ENCODE peak calls at places on chromosomes 3 and 15, in six cellular contexts. I is body of pancreas; B is Peyer's patch; O is aorta; C is naive thymus-derived CD4-positive, alpha-beta T cell; M is foreskin fibroblast. U is an unnamed sample.

GRCh38 chr15:26771168-26771916 is 1.5 kb downstream of the GABRB3 start:
- DNase-seq in M (no peak), C (no peak), B (no peak), O (no peak), I (peak; percentile 38), U (no peak)

GRCh38 chr15:85402195-85402921 is 22.0 kb downstream of the AKAP13 start:
- DNase-seq in I (no peak), B (no peak), O (no peak), C (no peak), M (peak; percentile 65), U (no peak)

GRCh38 chr15:27601239-27601942 is 497.7 kb downstream of the OCA2 start:
- DNase-seq in I (no peak), B (no peak), O (no peak), M (peak; percentile 7), C (no peak), U (no peak)

GRCh38 chr3:82020282-82020681 is 258.8 kb upstream of the GBE1 start:
- DNase-seq in C (no peak), I (no peak), B (no peak), M (peak; percentile 4), O (no peak), U (no peak)

GRCh38 chr15:50876989-50877360 is 31.5 kb upstream of the AP4E1 start:
- DNase-seq in C (peak; percentile 69), M (peak; percentile 96), B (peak; percentile 76), O (peak; percentile 71), I (peak; percentile 81), U (peak; percentile 83)

GRCh38 chr15:57746752-57747151 is 40.2 kb downstream of the POLR2M start:
- DNase-seq in B (no peak), C (no peak), I (no peak), O (no peak), M (no peak), U (no peak)

GRCh38 chr15:82585072-82585471 is 44.8 kb upstream of the RPS17 start:
- DNase-seq in O (no peak), I (no peak), C (no peak), B (no peak), M (peak; percentile 15), U (no peak)

GRCh38 chr3:145767909-145768308 is 393.1 kb downstream of the PLOD2 start:
- DNase-seq in O (no peak), C (no peak), I (no peak), B (no peak), M (peak; percentile 18), U (no peak)

GRCh38 chr15:43199945-43200488 is 14.8 kb downstream of the CCNDBP1 start:
- DNase-seq in O (no peak), C (no peak), I (no peak), M (no peak), B (no peak), U (no peak)

GRCh38 chr3:58306662-58307286 is 454 bp downstream of the HTD2 start:
- DNase-seq in C (peak; percentile 19), B (peak; percentile 18), O (peak; percentile 57), I (peak; percentile 42), M (peak; percentile 52), U (peak; percentile 51)

GRCh38 chr3:43869491-43869890 is 178.8 kb downstream of the ABHD5 start:
- DNase-seq in C (no peak), I (no peak), M (no peak), O (no peak), B (no peak), U (no peak)

GRCh38 chr3:5423076-5423475 is 235.6 kb downstream of the EDEM1 start:
- DNase-seq in M (no peak), C (no peak), O (peak; percentile 59), I (no peak), B (no peak), U (no peak)

GRCh38 chr3:119296723-119297122 is 2.5 kb downstream of the ARHGAP31 start:
- DNase-seq in B (no peak), O (no peak), I (no peak), C (no peak), M (peak; percentile 40), U (no peak)
- H3K4me3 ChIP-seq in B (no peak overlapping the region), O (no peak overlapping the region), I (no peak overlapping the region), C (peak overlapping the region; percentile 21), M (no peak overlapping the region), U (no peak overlapping the region)

GRCh38 chr15:79265167-79265566 is 17.4 kb upstream of the ANKRD34C start:
- DNase-seq in C (no peak), B (no peak), M (no peak), O (no peak), I (no peak), U (no peak)

GRCh38 chr15:79265987-79266579 is 16.4 kb upstream of the ANKRD34C start:
- DNase-seq in B (no peak), C (no peak), I (no peak), M (no peak), O (no peak), U (no peak)

GRCh38 chr15:79257454-79257853 is 25.1 kb upstream of the ANKRD34C start:
- DNase-seq in C (no peak), I (no peak), B (no peak), O (no peak), M (no peak), U (no peak)

DNA sequence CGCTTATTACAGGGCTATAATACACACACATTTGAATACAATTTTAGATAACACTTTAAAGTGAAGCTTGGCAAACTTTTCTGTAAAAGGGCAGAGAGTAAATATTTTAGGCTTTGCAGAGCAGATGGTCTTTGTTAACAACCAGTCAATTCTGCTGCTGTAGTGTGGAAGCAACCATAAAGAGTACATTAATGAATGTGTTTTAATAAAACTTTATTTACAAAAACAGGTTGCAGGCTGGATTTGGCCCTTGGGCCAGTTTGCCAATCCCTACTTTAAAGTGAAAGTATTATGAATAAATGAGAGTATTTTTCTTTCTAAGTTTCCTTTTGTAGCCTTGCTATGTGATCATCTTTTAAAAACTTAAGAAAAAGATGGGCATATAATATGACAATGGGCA is 20.7 kb upstream of the ANKRD34C start:
- DNase-seq in B (no peak), M (no peak), O (no peak), I (no peak), C (no peak), U (no peak)
- H3K4me3 ChIP-seq in B (no peak overlapping the region), M (no peak overlapping the region), O (no peak overlapping the region), I (no peak overlapping the region), C (no peak overlapping the region), U (no peak overlapping the region)

DNA sequence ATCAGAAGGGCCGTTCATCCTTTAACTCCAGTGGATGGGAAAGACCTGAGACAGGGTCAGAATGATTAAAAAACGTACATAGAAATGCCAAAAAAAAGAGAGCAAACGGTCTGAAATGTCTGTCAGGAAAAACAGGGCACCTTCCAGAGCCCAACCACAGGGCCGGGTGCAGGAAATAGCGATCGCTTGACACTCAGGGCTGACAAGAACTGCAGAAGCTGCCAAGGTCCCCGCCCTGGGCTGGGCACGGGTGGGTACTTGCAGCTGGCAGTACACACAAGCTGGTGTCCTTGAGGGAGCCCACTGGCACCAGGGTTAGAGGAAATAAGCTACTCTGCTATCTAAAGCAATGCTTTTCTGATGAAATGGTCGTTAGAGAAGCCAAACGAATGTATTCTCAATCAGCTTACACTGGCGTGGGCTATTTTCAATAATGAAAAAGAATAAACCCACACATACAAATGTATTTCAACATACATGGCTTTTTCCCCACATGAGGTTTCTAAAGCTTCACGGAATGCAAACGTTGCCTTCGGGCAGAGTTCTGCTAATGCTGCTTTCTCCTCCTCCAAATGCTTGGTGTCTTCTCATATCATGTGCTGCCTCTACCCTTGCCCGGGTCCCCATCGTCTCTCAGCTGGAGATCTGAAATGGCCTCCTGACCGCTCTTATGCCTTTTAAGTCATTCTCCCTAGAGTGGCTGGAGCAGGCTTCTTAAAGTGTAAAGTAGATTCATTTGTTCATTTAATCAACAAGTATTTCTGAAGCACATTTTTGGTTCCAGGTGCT is 15.5 kb downstream of the FRMD4B start:
- DNase-seq in I (peak; percentile 39), M (peak; percentile 75), B (peak; percentile 32), O (peak; percentile 92), C (peak; percentile 11), U (no peak)
- H3K4me3 ChIP-seq in I (no peak overlapping the region), M (peak overlapping the region; percentile 42), B (no peak overlapping the region), O (no peak overlapping the region), C (no peak overlapping the region), U (no peak overlapping the region)

GRCh38 chr3:156029208-156029607 is 91.2 kb upstream of the KCNAB1 start:
- DNase-seq in C (no peak), B (no peak), M (no peak), O (no peak), I (no peak), U (no peak)

GRCh38 chr3:156030735-156031134 is 89.6 kb upstream of the KCNAB1 start:
- DNase-seq in O (no peak), I (no peak), M (no peak), B (no peak), C (no peak), U (no peak)

DNA sequence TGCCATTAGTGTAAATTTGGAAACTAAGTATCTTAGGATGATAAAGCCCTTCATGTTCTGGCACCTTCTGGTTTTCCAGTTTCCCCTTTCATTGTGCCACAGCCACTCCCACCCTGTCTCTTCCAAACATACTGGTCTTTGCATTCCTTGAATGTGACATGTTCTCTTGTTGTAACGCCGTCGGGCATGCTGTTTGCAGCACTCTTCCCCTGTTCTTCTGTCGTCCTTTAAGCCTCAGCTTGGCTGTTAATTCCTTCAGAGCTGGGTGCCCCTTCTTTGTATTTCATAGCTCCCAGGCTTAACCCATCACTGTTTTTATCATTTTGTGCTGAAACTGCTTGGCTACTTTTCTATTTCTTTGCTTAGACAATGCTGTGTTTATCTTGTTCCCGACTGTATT is 95.5 kb upstream of the KCNAB1 start:
- DNase-seq in O (no peak), B (no peak), C (no peak), I (no peak), M (peak; percentile 58), U (no peak)
- H3K4me3 ChIP-seq in O (no peak overlapping the region), B (no peak overlapping the region), C (no peak overlapping the region), I (no peak overlapping the region), M (peak overlapping the region; percentile 43), U (no peak overlapping the region)